ENCODE peak calls at places on chromosomes 1 and 21, in seven cellular contexts. F is A549, N is WTC11, V is nephron progenitor cell, S is endothelial cell, K is transverse colon, G is GM06990. E is an unnamed sample.

GRCh38 chr1:147676306-147677085 is 6.2 kb upstream of the ACP6 start:
- DNase-seq in K (no peak), F (peak), S (no peak), G (no peak), N (no peak), V (no peak), E (peak)

GRCh38 chr1:12168451-12169160 is 1.8 kb downstream of the TNFRSF1B start:
- DNase-seq in K (no peak), S (no peak), V (no peak), N (no peak), G (no peak), F (no peak), E (no peak)

GRCh38 chr1:63281753-63282152 is 40.6 kb upstream of the FOXD3 start:
- DNase-seq in V (no peak), S (no peak), F (no peak), K (no peak), G (no peak), N (no peak), E (no peak)

GRCh38 chr1:233675893-233676292 is 62.0 kb downstream of the KCNK1 start:
- DNase-seq in G (peak), N (no peak), F (no peak), V (no peak), S (no peak), K (no peak), E (no peak)

GRCh38 chr1:89001510-89001909 is 9.1 kb upstream of the KYAT3 start:
- DNase-seq in G (no peak), K (no peak), V (no peak), N (no peak), F (no peak), S (no peak), E (no peak)

GRCh38 chr1:2801535-2802291 is at the start of gene TTC34:
- DNase-seq in V (peak), N (peak), F (peak), S (peak), G (no peak), K (peak), E (peak)

GRCh38 chr1:147622731-147623130 is 47.6 kb downstream of the ACP6 start:
- DNase-seq in S (no peak), V (no peak), F (no peak), K (no peak), G (no peak), N (no peak), E (no peak)

GRCh38 chr1:10319750-10320149 is 79.1 kb upstream of the PGD start:
- DNase-seq in N (no peak), V (no peak), K (no peak), F (no peak), G (no peak), S (no peak), E (no peak)

GRCh38 chr1:108983114-108983513 is 19.8 kb upstream of the CLCC1 start:
- DNase-seq in K (no peak), N (no peak), V (no peak), F (no peak), S (no peak), G (no peak), E (no peak)

GRCh38 chr1:12434174-12434573 is 183.8 kb downstream of the DHRS3 start:
- DNase-seq in F (peak), V (no peak), N (no peak), K (peak), G (no peak), S (no peak), E (no peak)

GRCh38 chr1:108316545-108316944 is 72.7 kb upstream of the NBPF4 start:
- DNase-seq in K (no peak), V (no peak), G (no peak), N (no peak), F (peak), S (no peak), E (peak)

GRCh38 chr1:47534417-47534816 is 96.6 kb downstream of the FOXD2 start:
- DNase-seq in N (no peak), S (no peak), V (no peak), K (no peak), G (no peak), F (no peak), E (no peak)

GRCh38 chr21:27246741-27247140 is 279.9 kb upstream of the ADAMTS5 start:
- DNase-seq in K (no peak), V (no peak), F (no peak), G (no peak), N (no peak), S (no peak), E (no peak)

GRCh38 chr21:32359719-32360260 is 33.0 kb downstream of the URB1 start:
- DNase-seq in S (no peak), G (no peak), K (no peak), N (no peak), F (peak), V (no peak), E (peak)

GRCh38 chr21:30340714-30341573 is 3.5 kb upstream of the KRTAP27-1 start:
- DNase-seq in F (peak), K (peak), V (peak), G (no peak), S (peak), N (peak), E (peak)

GRCh38 chr1:164720329-164721036 is 161.5 kb downstream of the PBX1 start:
- DNase-seq in F (no peak), G (no peak), K (no peak), N (no peak), S (no peak), V (no peak), E (no peak)

GRCh38 chr1:201590474-201590873 is 51.5 kb downstream of the NAV1 start:
- DNase-seq in V (no peak), N (no peak), G (no peak), F (no peak), K (no peak), S (no peak), E (no peak)

GRCh38 chr1:224744521-224744920 is 128.4 kb downstream of the CNIH3 start:
- DNase-seq in N (no peak), F (no peak), G (no peak), K (no peak), V (no peak), S (no peak), E (no peak)

GRCh38 chr1:16122916-16123315 is 33.0 kb downstream of the EPHA2 start:
- DNase-seq in G (no peak), N (no peak), F (no peak), S (no peak), V (no peak), K (no peak), E (no peak)

GRCh38 chr1:47761974-47762373 is 235.2 kb downstream of the TRABD2B start:
- DNase-seq in G (no peak), V (no peak), F (no peak), N (no peak), S (no peak), K (no peak), E (no peak)

GRCh38 chr1:200372885-200373181 is 37.0 kb downstream of the ZNF281 start:
- DNase-seq in F (no peak), S (no peak), K (no peak), N (no peak), G (no peak), V (no peak), E (no peak)

GRCh38 chr1:186896211-186896610 is 67.5 kb downstream of the PLA2G4A start:
- DNase-seq in S (no peak), F (peak), V (no peak), G (no peak), N (no peak), K (no peak), E (no peak)

GRCh38 chr1:40824591-40825429 is 37.4 kb downstream of the CITED4 start:
- DNase-seq in N (no peak), K (no peak), S (no peak), G (no peak), F (peak), V (no peak), E (no peak)

GRCh38 chr1:232435746-232436145 is 194.2 kb downstream of the SIPA1L2 start:
- DNase-seq in V (no peak), G (no peak), K (no peak), F (no peak), S (no peak), N (no peak), E (no peak)

GRCh38 chr1:119679223-119679622 is 31.2 kb upstream of the ZNF697 start:
- DNase-seq in K (no peak), F (no peak), S (no peak), V (no peak), G (no peak), N (peak), E (no peak)

GRCh38 chr1:245160288-245160687 is 5.5 kb downstream of the KIF26B start:
- DNase-seq in V (no peak), G (no peak), F (no peak), N (no peak), S (no peak), K (no peak), E (no peak)

GRCh38 chr1:53285969-53286760 is 41.7 kb downstream of the LRP8 start:
- DNase-seq in G (no peak), K (no peak), F (no peak), N (no peak), V (no peak), S (no peak), E (no peak)

GRCh38 chr1:167276969-167277368 is 56.3 kb downstream of the POU2F1 start:
- DNase-seq in F (no peak), V (no peak), G (no peak), N (no peak), S (no peak), K (no peak), E (no peak)

GRCh38 chr1:214957330-214958137 is 125.0 kb upstream of the KCNK2 start:
- DNase-seq in S (no peak), V (no peak), K (no peak), G (no peak), F (peak), N (no peak), E (no peak)

GRCh38 chr21:46457801-46458314 is 833 bp upstream of the DIP2A start:
- DNase-seq in S (no peak), F (peak), K (peak), V (peak), N (no peak), G (no peak), E (peak)

GRCh38 chr21:36803801-36804452 is 105.0 kb downstream of the SIM2 start:
- DNase-seq in F (no peak), S (no peak), G (no peak), N (no peak), V (no peak), K (no peak), E (no peak)

GRCh38 chr1:65688848-65689247 is 103.8 kb upstream of the PDE4B start:
- DNase-seq in N (no peak), V (no peak), K (no peak), G (no peak), S (no peak), F (no peak), E (no peak)

DNA sequence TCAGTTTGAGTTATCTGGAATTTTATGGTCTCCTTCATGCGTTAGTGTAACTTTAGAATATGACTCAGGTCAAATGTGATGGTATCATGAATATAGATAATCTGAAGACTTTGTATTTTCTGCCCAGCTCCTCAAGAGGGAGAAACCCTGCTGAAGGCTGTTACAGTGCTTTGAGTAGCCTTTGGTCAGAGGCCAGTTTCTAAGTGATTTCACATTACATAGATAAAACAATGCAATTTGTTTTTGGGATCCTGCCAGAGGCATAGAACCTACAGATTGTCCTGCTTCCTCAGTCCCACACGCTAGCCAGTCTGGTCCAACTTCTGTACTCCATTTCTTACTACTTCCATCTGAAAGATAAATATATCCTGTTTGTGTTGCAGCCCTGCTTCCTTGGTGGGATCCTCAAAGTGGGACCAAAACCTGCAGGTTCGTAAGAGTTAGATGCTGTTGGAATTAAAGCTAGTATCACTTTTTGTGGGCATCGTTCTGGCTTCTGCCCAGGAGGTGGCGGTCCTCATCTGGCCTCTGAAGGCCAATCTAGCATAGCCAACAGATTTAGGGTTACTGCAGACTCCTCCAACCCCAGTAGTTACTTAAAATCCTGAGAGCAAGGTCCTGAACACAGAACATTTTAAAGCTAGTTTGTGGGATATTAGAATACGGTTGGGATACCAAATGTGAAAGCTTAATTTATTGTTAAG is 645.8 kb upstream of the USP24 start:
- DNase-seq in K (no peak), G (no peak), V (no peak), N (peak), S (peak), F (no peak), E (no peak)
- TF ChIP-seq CTCF in K (no peak), G (no peak), V (no peak), N (no peak), S (no peak), F (no peak), E (no peak)

GRCh38 chr1:86905875-86906274 is 8.1 kb downstream of the SELENOF start:
- DNase-seq in F (no peak), V (no peak), K (no peak), N (no peak), S (no peak), G (no peak), E (no peak)

GRCh38 chr1:86906419-86906818 is 7.5 kb downstream of the SELENOF start:
- DNase-seq in K (peak), G (no peak), S (no peak), V (no peak), F (no peak), N (no peak), E (no peak)
- TF ChIP-seq CTCF in K (no peak), G (no peak), S (no peak), V (no peak), F (no peak), N (no peak), E (no peak)

GRCh38 chr1:37033355-37034291 is 692 bp downstream of the GRIK3 start:
- DNase-seq in V (peak), G (no peak), N (peak), F (no peak), K (no peak), S (no peak), E (no peak)

GRCh38 chr1:37031419-37031818 is 2.9 kb downstream of the GRIK3 start:
- DNase-seq in V (no peak), S (no peak), G (no peak), K (no peak), N (no peak), F (no peak), E (no peak)

GRCh38 chr1:37032660-37033354 is 1.5 kb downstream of the GRIK3 start:
- DNase-seq in G (no peak), F (no peak), S (peak), V (peak), N (peak), K (no peak), E (no peak)

GRCh38 chr1:37031871-37032270 is 2.4 kb downstream of the GRIK3 start:
- DNase-seq in F (no peak), S (no peak), G (no peak), K (no peak), V (no peak), N (no peak), E (no peak)

GRCh38 chr1:37028981-37029617 is 5.2 kb downstream of the GRIK3 start:
- DNase-seq in N (peak), S (no peak), F (no peak), V (no peak), K (no peak), G (peak), E (no peak)
- TF ChIP-seq CTCF in N (no peak), S (no peak), F (no peak), V (no peak), K (no peak), G (no peak), E (no peak)

DNA sequence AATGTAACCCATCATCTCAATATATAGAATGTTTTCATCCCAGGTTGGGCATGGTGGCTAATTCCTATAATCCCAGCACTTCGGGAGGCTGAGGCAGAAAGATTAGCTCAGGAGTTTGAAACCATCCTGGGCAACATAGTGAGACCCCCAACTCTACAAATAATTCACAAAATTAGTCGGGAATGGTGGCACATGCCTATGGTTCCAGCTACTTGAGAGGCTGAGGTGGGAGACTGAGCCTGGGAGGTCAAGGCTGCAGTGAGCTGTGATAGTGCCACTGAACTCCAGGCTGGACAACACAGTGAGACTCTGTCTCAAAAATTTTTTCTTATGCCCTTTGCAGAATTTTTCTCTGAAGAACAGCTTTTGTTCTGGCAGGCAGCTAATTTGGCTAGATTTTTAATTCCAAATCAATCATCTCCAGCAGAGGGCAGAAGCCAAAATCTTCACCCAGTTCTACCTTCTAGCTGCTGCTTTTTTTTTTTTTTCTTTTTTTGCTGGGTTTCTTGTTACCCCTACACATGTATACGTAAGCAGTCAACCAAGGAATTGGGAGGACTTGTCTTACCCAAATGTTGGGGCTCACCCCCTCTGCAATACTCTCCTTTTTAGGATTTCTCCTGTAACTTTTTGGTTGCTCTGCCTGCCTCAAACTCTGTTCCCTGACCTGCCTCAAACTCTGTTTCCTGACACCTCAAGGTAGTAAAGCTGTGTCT is 2.7 kb upstream of the RAD54L start:
- DNase-seq in V (no peak), K (no peak), N (no peak), S (no peak), F (peak), G (peak), E (peak)
- TF ChIP-seq CTCF in V (peak), K (peak), N (no peak), S (no peak), F (peak), G (peak), E (peak)